ENCODE peak calls at places on chromosomes 5 and 9, in eight cellular contexts. One of them, this sample, is unnamed. For H3K4me1, the result is how much of the 10 kb centered on the place peaks cover.

GRCh38 chr5:83076742-83077661 is at the start of the genes TMEM167A and XRCC4:
- DNase-seq in keratinocyte: peak
- DNase-seq in thyroid gland: peak
- DNase-seq in neural progenitor cell: peak
- DNase-seq in CD8-positive, alpha-beta T cell: peak
- DNase-seq in HCT116: peak
- DNase-seq in heart left ventricle: peak
- DNase-seq in esophagus squamous epithelium: peak
- DNase-seq in this sample: peak

GRCh38 chr5:5178121-5178520 is 38.0 kb downstream of the ADAMTS16 start:
- DNase-seq in keratinocyte: no peak
- DNase-seq in thyroid gland: no peak
- DNase-seq in neural progenitor cell: no peak
- DNase-seq in CD8-positive, alpha-beta T cell: no peak
- DNase-seq in HCT116: no peak
- DNase-seq in heart left ventricle: no peak
- DNase-seq in esophagus squamous epithelium: no peak
- DNase-seq in this sample: no peak

GRCh38 chr9:22446589-22446949 is at the start of gene DMRTA1:
- DNase-seq in keratinocyte: no peak
- DNase-seq in thyroid gland: peak
- DNase-seq in neural progenitor cell: peak
- DNase-seq in CD8-positive, alpha-beta T cell: no peak
- DNase-seq in HCT116: no peak
- DNase-seq in heart left ventricle: peak
- DNase-seq in esophagus squamous epithelium: no peak
- DNase-seq in this sample: peak

GRCh38 chr9:77663754-77664153 is 15.6 kb upstream of the GNA14 start:
- DNase-seq in keratinocyte: no peak
- DNase-seq in thyroid gland: peak
- DNase-seq in neural progenitor cell: no peak
- DNase-seq in CD8-positive, alpha-beta T cell: no peak
- DNase-seq in HCT116: no peak
- DNase-seq in heart left ventricle: peak
- DNase-seq in esophagus squamous epithelium: no peak
- DNase-seq in this sample: no peak

GRCh38 chr9:137021979-137022619 is 5.9 kb downstream of the ABCA2 start:
- DNase-seq in keratinocyte: peak
- DNase-seq in thyroid gland: no peak
- DNase-seq in neural progenitor cell: peak
- DNase-seq in CD8-positive, alpha-beta T cell: peak
- DNase-seq in HCT116: peak
- DNase-seq in heart left ventricle: no peak
- DNase-seq in esophagus squamous epithelium: no peak
- DNase-seq in this sample: no peak

GRCh38 chr9:14372437-14373318 is 58.7 kb upstream of the NFIB start:
- DNase-seq in keratinocyte: no peak
- DNase-seq in thyroid gland: peak
- DNase-seq in neural progenitor cell: no peak
- DNase-seq in CD8-positive, alpha-beta T cell: no peak
- DNase-seq in HCT116: peak
- DNase-seq in heart left ventricle: peak
- DNase-seq in esophagus squamous epithelium: no peak
- DNase-seq in this sample: peak

GRCh38 chr9:129558063-129558550 is 62.8 kb downstream of the C9orf50 start:
- DNase-seq in keratinocyte: no peak
- DNase-seq in thyroid gland: no peak
- DNase-seq in neural progenitor cell: peak
- DNase-seq in CD8-positive, alpha-beta T cell: no peak
- DNase-seq in HCT116: no peak
- DNase-seq in heart left ventricle: no peak
- DNase-seq in esophagus squamous epithelium: no peak
- DNase-seq in this sample: no peak

GRCh38 chr9:8822667-8823025 is 1023.1 kb upstream of the DMAC1 start:
- DNase-seq in keratinocyte: no peak
- DNase-seq in thyroid gland: no peak
- DNase-seq in neural progenitor cell: peak
- DNase-seq in CD8-positive, alpha-beta T cell: no peak
- DNase-seq in HCT116: no peak
- DNase-seq in heart left ventricle: no peak
- DNase-seq in esophagus squamous epithelium: no peak
- DNase-seq in this sample: no peak

GRCh38 chr5:113060410-113061025 is 83.9 kb downstream of the DCP2 start:
- DNase-seq in keratinocyte: no peak
- DNase-seq in thyroid gland: no peak
- DNase-seq in neural progenitor cell: no peak
- DNase-seq in CD8-positive, alpha-beta T cell: no peak
- DNase-seq in HCT116: no peak
- DNase-seq in heart left ventricle: no peak
- DNase-seq in esophagus squamous epithelium: no peak
- DNase-seq in this sample: no peak

GRCh38 chr5:119049824-119050449 is 20.9 kb upstream of the DMXL1 start:
- DNase-seq in keratinocyte: no peak
- DNase-seq in thyroid gland: no peak
- DNase-seq in neural progenitor cell: no peak
- DNase-seq in CD8-positive, alpha-beta T cell: no peak
- DNase-seq in HCT116: no peak
- DNase-seq in heart left ventricle: no peak
- DNase-seq in esophagus squamous epithelium: no peak
- DNase-seq in this sample: no peak

GRCh38 chr5:36734422-36734821 is 128.0 kb downstream of the SLC1A3 start:
- DNase-seq in keratinocyte: no peak
- DNase-seq in thyroid gland: no peak
- DNase-seq in neural progenitor cell: peak
- DNase-seq in CD8-positive, alpha-beta T cell: no peak
- DNase-seq in HCT116: no peak
- DNase-seq in heart left ventricle: no peak
- DNase-seq in esophagus squamous epithelium: no peak
- DNase-seq in this sample: no peak

GRCh38 chr5:75886706-75887105 is 169.5 kb upstream of the POC5 start:
- DNase-seq in keratinocyte: no peak
- DNase-seq in thyroid gland: peak
- DNase-seq in neural progenitor cell: no peak
- DNase-seq in CD8-positive, alpha-beta T cell: no peak
- DNase-seq in HCT116: no peak
- DNase-seq in heart left ventricle: no peak
- DNase-seq in esophagus squamous epithelium: no peak
- DNase-seq in this sample: no peak

GRCh38 chr5:91166040-91166807 is 216.9 kb downstream of the ARRDC3 start:
- DNase-seq in keratinocyte: no peak
- DNase-seq in thyroid gland: no peak
- DNase-seq in neural progenitor cell: no peak
- DNase-seq in CD8-positive, alpha-beta T cell: no peak
- DNase-seq in HCT116: no peak
- DNase-seq in heart left ventricle: no peak
- DNase-seq in esophagus squamous epithelium: no peak
- DNase-seq in this sample: no peak

GRCh38 chr9:137299938-137300337 is 2.1 kb downstream of the NRARP start:
- DNase-seq in keratinocyte: no peak
- DNase-seq in thyroid gland: peak
- DNase-seq in neural progenitor cell: peak
- DNase-seq in CD8-positive, alpha-beta T cell: no peak
- DNase-seq in HCT116: no peak
- DNase-seq in heart left ventricle: peak
- DNase-seq in esophagus squamous epithelium: no peak
- DNase-seq in this sample: no peak

GRCh38 chr5:41112486-41113455 is 41.6 kb upstream of the MROH2B start:
- DNase-seq in keratinocyte: no peak
- DNase-seq in thyroid gland: no peak
- DNase-seq in neural progenitor cell: no peak
- DNase-seq in CD8-positive, alpha-beta T cell: no peak
- DNase-seq in HCT116: no peak
- DNase-seq in heart left ventricle: no peak
- DNase-seq in esophagus squamous epithelium: no peak
- DNase-seq in this sample: no peak

GRCh38 chr9:111959468-111959941 is 62.9 kb downstream of the UGCG start:
- DNase-seq in keratinocyte: peak
- DNase-seq in thyroid gland: no peak
- DNase-seq in neural progenitor cell: no peak
- DNase-seq in CD8-positive, alpha-beta T cell: no peak
- DNase-seq in HCT116: peak
- DNase-seq in heart left ventricle: peak
- DNase-seq in esophagus squamous epithelium: no peak
- DNase-seq in this sample: no peak

GRCh38 chr5:146751781-146752401 is 126.7 kb downstream of the PPP2R2B start:
- DNase-seq in keratinocyte: no peak
- DNase-seq in thyroid gland: no peak
- DNase-seq in neural progenitor cell: no peak
- DNase-seq in CD8-positive, alpha-beta T cell: peak
- DNase-seq in HCT116: no peak
- DNase-seq in heart left ventricle: no peak
- DNase-seq in esophagus squamous epithelium: no peak
- DNase-seq in this sample: no peak

GRCh38 chr5:102875672-102876071 is 120.6 kb downstream of the PAM start:
- DNase-seq in keratinocyte: no peak
- DNase-seq in thyroid gland: no peak
- DNase-seq in neural progenitor cell: no peak
- DNase-seq in CD8-positive, alpha-beta T cell: no peak
- DNase-seq in HCT116: no peak
- DNase-seq in heart left ventricle: no peak
- DNase-seq in esophagus squamous epithelium: no peak
- DNase-seq in this sample: no peak

GRCh38 chr9:128102861-128103588 is 24.5 kb downstream of the PTGES2 start:
- DNase-seq in keratinocyte: no peak
- DNase-seq in thyroid gland: peak
- DNase-seq in neural progenitor cell: no peak
- DNase-seq in CD8-positive, alpha-beta T cell: no peak
- DNase-seq in HCT116: no peak
- DNase-seq in heart left ventricle: peak
- DNase-seq in esophagus squamous epithelium: no peak
- DNase-seq in this sample: no peak

GRCh38 chr5:79111960-79112702 is 522 bp downstream of the BHMT start:
- DNase-seq in keratinocyte: no peak
- DNase-seq in thyroid gland: no peak
- DNase-seq in neural progenitor cell: peak
- DNase-seq in CD8-positive, alpha-beta T cell: no peak
- DNase-seq in HCT116: no peak
- DNase-seq in heart left ventricle: no peak
- DNase-seq in esophagus squamous epithelium: no peak
- DNase-seq in this sample: no peak

GRCh38 chr9:128420651-128421473 is at the start of gene CERCAM:
- DNase-seq in keratinocyte: no peak
- DNase-seq in thyroid gland: peak
- DNase-seq in neural progenitor cell: peak
- DNase-seq in CD8-positive, alpha-beta T cell: peak
- DNase-seq in HCT116: no peak
- DNase-seq in heart left ventricle: peak
- DNase-seq in esophagus squamous epithelium: no peak
- DNase-seq in this sample: peak

GRCh38 chr9:111902396-111903147 is 6.0 kb downstream of the UGCG start:
- DNase-seq in keratinocyte: no peak
- DNase-seq in thyroid gland: no peak
- DNase-seq in neural progenitor cell: no peak
- DNase-seq in CD8-positive, alpha-beta T cell: no peak
- DNase-seq in HCT116: no peak
- DNase-seq in heart left ventricle: no peak
- DNase-seq in esophagus squamous epithelium: no peak
- DNase-seq in this sample: no peak

GRCh38 chr9:108469654-108470053 is 386.1 kb downstream of the ACTL7B start:
- DNase-seq in keratinocyte: no peak
- DNase-seq in thyroid gland: no peak
- DNase-seq in neural progenitor cell: no peak
- DNase-seq in CD8-positive, alpha-beta T cell: no peak
- DNase-seq in HCT116: no peak
- DNase-seq in heart left ventricle: no peak
- DNase-seq in esophagus squamous epithelium: no peak
- DNase-seq in this sample: no peak

GRCh38 chr9:92738661-92739081 is 26.0 kb downstream of the BICD2 start:
- DNase-seq in keratinocyte: peak
- DNase-seq in thyroid gland: no peak
- DNase-seq in neural progenitor cell: no peak
- DNase-seq in CD8-positive, alpha-beta T cell: no peak
- DNase-seq in HCT116: no peak
- DNase-seq in heart left ventricle: no peak
- DNase-seq in esophagus squamous epithelium: no peak
- DNase-seq in this sample: no peak

GRCh38 chr5:35877655-35878054 is 21.0 kb downstream of the IL7R start:
- DNase-seq in keratinocyte: no peak
- DNase-seq in thyroid gland: no peak
- DNase-seq in neural progenitor cell: no peak
- DNase-seq in CD8-positive, alpha-beta T cell: no peak
- DNase-seq in HCT116: no peak
- DNase-seq in heart left ventricle: no peak
- DNase-seq in esophagus squamous epithelium: no peak
- DNase-seq in this sample: no peak

GRCh38 chr5:34043099-34043876 is at the start of gene C1QTNF3:
- DNase-seq in keratinocyte: no peak
- DNase-seq in thyroid gland: no peak
- DNase-seq in neural progenitor cell: no peak
- DNase-seq in CD8-positive, alpha-beta T cell: no peak
- DNase-seq in HCT116: no peak
- DNase-seq in heart left ventricle: no peak
- DNase-seq in esophagus squamous epithelium: no peak
- DNase-seq in this sample: no peak

GRCh38 chr9:114125614-114126013 is 26.5 kb upstream of the KIF12 start:
- DNase-seq in keratinocyte: no peak
- DNase-seq in thyroid gland: no peak
- DNase-seq in neural progenitor cell: no peak
- DNase-seq in CD8-positive, alpha-beta T cell: no peak
- DNase-seq in HCT116: no peak
- DNase-seq in heart left ventricle: no peak
- DNase-seq in esophagus squamous epithelium: no peak
- DNase-seq in this sample: no peak

GRCh38 chr5:93579561-93580386 is 1.2 kb downstream of the NR2F1-AS1 start:
- DNase-seq in keratinocyte: no peak
- DNase-seq in thyroid gland: peak
- DNase-seq in neural progenitor cell: peak
- DNase-seq in CD8-positive, alpha-beta T cell: no peak
- DNase-seq in HCT116: no peak
- DNase-seq in heart left ventricle: peak
- DNase-seq in esophagus squamous epithelium: no peak
- DNase-seq in this sample: no peak
- H3K4me1 ChIP-seq in keratinocyte: under half
- H3K4me1 ChIP-seq in thyroid gland: under half
- H3K4me1 ChIP-seq in neural progenitor cell: under half
- H3K4me1 ChIP-seq in CD8-positive, alpha-beta T cell: under half
- H3K4me1 ChIP-seq in HCT116: under half
- H3K4me1 ChIP-seq in heart left ventricle: under half
- H3K4me1 ChIP-seq in esophagus squamous epithelium: half or more
- H3K4me1 ChIP-seq in this sample: under half

GRCh38 chr9:35027871-35028270 is 38.3 kb downstream of the DNAJB5 start:
- DNase-seq in keratinocyte: no peak
- DNase-seq in thyroid gland: no peak
- DNase-seq in neural progenitor cell: no peak
- DNase-seq in CD8-positive, alpha-beta T cell: no peak
- DNase-seq in HCT116: no peak
- DNase-seq in heart left ventricle: no peak
- DNase-seq in esophagus squamous epithelium: no peak
- DNase-seq in this sample: no peak
- H3K27ac ChIP-seq in keratinocyte: peak
- H3K27ac ChIP-seq in thyroid gland: no peak
- H3K27ac ChIP-seq in neural progenitor cell: no peak
- H3K27ac ChIP-seq in CD8-positive, alpha-beta T cell: no peak
- H3K27ac ChIP-seq in HCT116: no peak
- H3K27ac ChIP-seq in heart left ventricle: no peak
- H3K27ac ChIP-seq in esophagus squamous epithelium: no peak
- H3K27ac ChIP-seq in this sample: no peak

GRCh38 chr9:68861436-68861835 is 152.5 kb downstream of the PRKACG start:
- DNase-seq in keratinocyte: no peak
- DNase-seq in thyroid gland: no peak
- DNase-seq in neural progenitor cell: no peak
- DNase-seq in CD8-positive, alpha-beta T cell: no peak
- DNase-seq in HCT116: no peak
- DNase-seq in heart left ventricle: peak
- DNase-seq in esophagus squamous epithelium: no peak
- DNase-seq in this sample: no peak
- H3K4me1 ChIP-seq in keratinocyte: under half
- H3K4me1 ChIP-seq in thyroid gland: under half
- H3K4me1 ChIP-seq in neural progenitor cell: under half
- H3K4me1 ChIP-seq in CD8-positive, alpha-beta T cell: under half
- H3K4me1 ChIP-seq in HCT116: under half
- H3K4me1 ChIP-seq in heart left ventricle: under half
- H3K4me1 ChIP-seq in esophagus squamous epithelium: under half
- H3K4me1 ChIP-seq in this sample: under half

GRCh38 chr9:133122935-133123611 is 2.0 kb upstream of the RALGDS start:
- DNase-seq in keratinocyte: no peak
- DNase-seq in thyroid gland: no peak
- DNase-seq in neural progenitor cell: no peak
- DNase-seq in CD8-positive, alpha-beta T cell: no peak
- DNase-seq in HCT116: no peak
- DNase-seq in heart left ventricle: peak
- DNase-seq in esophagus squamous epithelium: no peak
- DNase-seq in this sample: no peak
- H3K27ac ChIP-seq in keratinocyte: no peak
- H3K27ac ChIP-seq in thyroid gland: peak
- H3K27ac ChIP-seq in neural progenitor cell: no peak
- H3K27ac ChIP-seq in CD8-positive, alpha-beta T cell: no peak
- H3K27ac ChIP-seq in HCT116: peak
- H3K27ac ChIP-seq in heart left ventricle: peak
- H3K27ac ChIP-seq in esophagus squamous epithelium: peak
- H3K27ac ChIP-seq in this sample: peak

This sample was measured in ascending aorta.